ENCODE peak calls at places on chromosomes 3 and 15, in five cellular contexts. One of them, this sample, is unnamed.

GRCh38 chr3:191238321-191238817 is 39.3 kb downstream of the OSTN start:
- DNase-seq in HFF-Myc: no peak
- DNase-seq in dorsolateral prefrontal cortex: no peak
- DNase-seq in A673: no peak
- DNase-seq in cardiac muscle cell: no peak
- DNase-seq in this sample: no peak

GRCh38 chr3:42229942-42230688 is 35.9 kb downstream of the CCK start:
- DNase-seq in HFF-Myc: peak; percentile 29
- DNase-seq in dorsolateral prefrontal cortex: no peak
- DNase-seq in A673: peak; percentile 52
- DNase-seq in cardiac muscle cell: peak; percentile 52
- DNase-seq in this sample: no peak

GRCh38 chr3:101574388-101575156 is 592 bp downstream of the PCNP start:
- DNase-seq in HFF-Myc: peak; percentile 24
- DNase-seq in dorsolateral prefrontal cortex: no peak
- DNase-seq in A673: peak; percentile 53
- DNase-seq in cardiac muscle cell: peak; percentile 61
- DNase-seq in this sample: no peak

GRCh38 chr3:48058089-48058488 is 41.9 kb upstream of the MAP4 start:
- DNase-seq in HFF-Myc: no peak
- DNase-seq in dorsolateral prefrontal cortex: no peak
- DNase-seq in A673: no peak
- DNase-seq in cardiac muscle cell: no peak
- DNase-seq in this sample: no peak

GRCh38 chr3:197376020-197376419 is 77.6 kb upstream of the DLG1 start:
- DNase-seq in HFF-Myc: no peak
- DNase-seq in dorsolateral prefrontal cortex: no peak
- DNase-seq in A673: no peak
- DNase-seq in cardiac muscle cell: no peak
- DNase-seq in this sample: no peak

GRCh38 chr3:104206925-104207324 is 1159.8 kb upstream of the ALCAM start:
- DNase-seq in HFF-Myc: no peak
- DNase-seq in dorsolateral prefrontal cortex: no peak
- DNase-seq in A673: peak; percentile 3
- DNase-seq in cardiac muscle cell: no peak
- DNase-seq in this sample: no peak

GRCh38 chr3:13879946-13880810 is at the start of gene WNT7A:
- DNase-seq in HFF-Myc: no peak
- DNase-seq in dorsolateral prefrontal cortex: no peak
- DNase-seq in A673: peak; percentile 52
- DNase-seq in cardiac muscle cell: peak; percentile 74
- DNase-seq in this sample: no peak

GRCh38 chr3:113002676-113003075 is 11.9 kb downstream of the GTPBP8 start:
- DNase-seq in HFF-Myc: no peak
- DNase-seq in dorsolateral prefrontal cortex: no peak
- DNase-seq in A673: no peak
- DNase-seq in cardiac muscle cell: no peak
- DNase-seq in this sample: no peak

GRCh38 chr15:51750942-51751686 is at the start of gene TMOD2:
- DNase-seq in HFF-Myc: no peak
- DNase-seq in dorsolateral prefrontal cortex: no peak
- DNase-seq in A673: peak; percentile 25
- DNase-seq in cardiac muscle cell: peak; percentile 63
- DNase-seq in this sample: no peak

GRCh38 chr3:163561151-163561550 is 1517.1 kb downstream of the SI start:
- DNase-seq in HFF-Myc: no peak
- DNase-seq in dorsolateral prefrontal cortex: no peak
- DNase-seq in A673: peak; percentile 24
- DNase-seq in cardiac muscle cell: no peak
- DNase-seq in this sample: no peak

GRCh38 chr3:128726691-128727031 is 678 bp downstream of the RAB7A start:
- DNase-seq in HFF-Myc: no peak
- DNase-seq in dorsolateral prefrontal cortex: peak; percentile 58
- DNase-seq in A673: peak; percentile 38
- DNase-seq in cardiac muscle cell: peak; percentile 46
- DNase-seq in this sample: peak; percentile 40

GRCh38 chr3:120678331-120678845 is 3.7 kb downstream of the HGD start:
- DNase-seq in HFF-Myc: peak; percentile 16
- DNase-seq in dorsolateral prefrontal cortex: peak; percentile 35
- DNase-seq in A673: peak; percentile 60
- DNase-seq in cardiac muscle cell: no peak
- DNase-seq in this sample: peak; percentile 42

GRCh38 chr15:42728562-42728961 is 8.4 kb downstream of the CDAN1 start:
- DNase-seq in HFF-Myc: no peak
- DNase-seq in dorsolateral prefrontal cortex: peak; percentile 68
- DNase-seq in A673: no peak
- DNase-seq in cardiac muscle cell: no peak
- DNase-seq in this sample: no peak

GRCh38 chr3:127676456-127676855 is 3.7 kb downstream of the ABTB1 start:
- DNase-seq in HFF-Myc: no peak
- DNase-seq in dorsolateral prefrontal cortex: no peak
- DNase-seq in A673: no peak
- DNase-seq in cardiac muscle cell: no peak
- DNase-seq in this sample: no peak

GRCh38 chr3:56837196-56837955 is 35.6 kb upstream of the ARHGEF3 start:
- DNase-seq in HFF-Myc: no peak
- DNase-seq in dorsolateral prefrontal cortex: no peak
- DNase-seq in A673: no peak
- DNase-seq in cardiac muscle cell: no peak
- DNase-seq in this sample: no peak

GRCh38 chr3:173870976-173871375 is 473.4 kb downstream of the NLGN1 start:
- DNase-seq in HFF-Myc: no peak
- DNase-seq in dorsolateral prefrontal cortex: no peak
- DNase-seq in A673: no peak
- DNase-seq in cardiac muscle cell: no peak
- DNase-seq in this sample: no peak

GRCh38 chr15:90750186-90750585 is 33.0 kb downstream of the BLM start:
- DNase-seq in HFF-Myc: no peak
- DNase-seq in dorsolateral prefrontal cortex: no peak
- DNase-seq in A673: no peak
- DNase-seq in cardiac muscle cell: no peak
- DNase-seq in this sample: no peak

GRCh38 chr3:157499342-157499963 is 3.8 kb downstream of the VEPH1 start:
- DNase-seq in HFF-Myc: no peak
- DNase-seq in dorsolateral prefrontal cortex: no peak
- DNase-seq in A673: no peak
- DNase-seq in cardiac muscle cell: peak; percentile 86
- DNase-seq in this sample: no peak

GRCh38 chr3:28050895-28051294 is 190.5 kb upstream of the CMC1 start:
- DNase-seq in HFF-Myc: no peak
- DNase-seq in dorsolateral prefrontal cortex: no peak
- DNase-seq in A673: peak; percentile 4
- DNase-seq in cardiac muscle cell: no peak
- DNase-seq in this sample: no peak

GRCh38 chr3:66326340-66326739 is 105.5 kb downstream of the SLC25A26 start:
- DNase-seq in HFF-Myc: no peak
- DNase-seq in dorsolateral prefrontal cortex: no peak
- DNase-seq in A673: no peak
- DNase-seq in cardiac muscle cell: peak; percentile 5
- DNase-seq in this sample: no peak

GRCh38 chr3:158471639-158472294 is 99.2 kb upstream of the MLF1 start:
- DNase-seq in HFF-Myc: peak; percentile 80
- DNase-seq in dorsolateral prefrontal cortex: no peak
- DNase-seq in A673: no peak
- DNase-seq in cardiac muscle cell: no peak
- DNase-seq in this sample: peak; percentile 92

GRCh38 chr15:58962662-58963565 is 24.5 kb upstream of the RNF111 start:
- DNase-seq in HFF-Myc: no peak
- DNase-seq in dorsolateral prefrontal cortex: no peak
- DNase-seq in A673: no peak
- DNase-seq in cardiac muscle cell: no peak
- DNase-seq in this sample: no peak

GRCh38 chr3:97910931-97911351 is 61.3 kb downstream of the RIOX2 start:
- DNase-seq in HFF-Myc: no peak
- DNase-seq in dorsolateral prefrontal cortex: no peak
- DNase-seq in A673: peak; percentile 12
- DNase-seq in cardiac muscle cell: no peak
- DNase-seq in this sample: no peak

GRCh38 chr3:146747928-146748327 is 142.8 kb upstream of the PLSCR5 start:
- DNase-seq in HFF-Myc: peak; percentile 37
- DNase-seq in dorsolateral prefrontal cortex: no peak
- DNase-seq in A673: peak; percentile 82
- DNase-seq in cardiac muscle cell: peak; percentile 13
- DNase-seq in this sample: peak; percentile 14

GRCh38 chr15:58517682-58518525 is 86.1 kb downstream of the LIPC start:
- DNase-seq in HFF-Myc: no peak
- DNase-seq in dorsolateral prefrontal cortex: no peak
- DNase-seq in A673: no peak
- DNase-seq in cardiac muscle cell: peak; percentile 51
- DNase-seq in this sample: no peak

GRCh38 chr3:123453675-123454074 is 4.8 kb upstream of the ADCY5 start:
- DNase-seq in HFF-Myc: no peak
- DNase-seq in dorsolateral prefrontal cortex: no peak
- DNase-seq in A673: no peak
- DNase-seq in cardiac muscle cell: no peak
- DNase-seq in this sample: no peak

GRCh38 chr3:141289228-141289772 is 57.7 kb downstream of the PXYLP1 start:
- DNase-seq in HFF-Myc: no peak
- DNase-seq in dorsolateral prefrontal cortex: no peak
- DNase-seq in A673: no peak
- DNase-seq in cardiac muscle cell: no peak
- DNase-seq in this sample: no peak

GRCh38 chr3:150464684-150465083 is 56.6 kb downstream of the TSC22D2 start:
- DNase-seq in HFF-Myc: no peak
- DNase-seq in dorsolateral prefrontal cortex: no peak
- DNase-seq in A673: no peak
- DNase-seq in cardiac muscle cell: no peak
- DNase-seq in this sample: no peak

GRCh38 chr3:150467381-150467780 is 59.3 kb downstream of the TSC22D2 start:
- DNase-seq in HFF-Myc: no peak
- DNase-seq in dorsolateral prefrontal cortex: no peak
- DNase-seq in A673: no peak
- DNase-seq in cardiac muscle cell: no peak
- DNase-seq in this sample: no peak

GRCh38 chr3:150469931-150470740 is 62.0 kb downstream of the TSC22D2 start:
- DNase-seq in HFF-Myc: no peak
- DNase-seq in dorsolateral prefrontal cortex: no peak
- DNase-seq in A673: no peak
- DNase-seq in cardiac muscle cell: no peak
- DNase-seq in this sample: no peak

GRCh38 chr3:150472421-150472820 is 64.3 kb downstream of the TSC22D2 start:
- DNase-seq in HFF-Myc: no peak
- DNase-seq in dorsolateral prefrontal cortex: no peak
- DNase-seq in A673: no peak
- DNase-seq in cardiac muscle cell: no peak
- DNase-seq in this sample: no peak

GRCh38 chr3:150469031-150469930 is 61.2 kb downstream of the TSC22D2 start:
- DNase-seq in HFF-Myc: peak; percentile 77
- DNase-seq in dorsolateral prefrontal cortex: no peak
- DNase-seq in A673: peak; percentile 63
- DNase-seq in cardiac muscle cell: no peak
- DNase-seq in this sample: peak; percentile 88
- H3K4me3 ChIP-seq in HFF-Myc: no peak overlapping the region
- H3K4me3 ChIP-seq in dorsolateral prefrontal cortex: no peak overlapping the region
- H3K4me3 ChIP-seq in A673: no peak overlapping the region
- H3K4me3 ChIP-seq in cardiac muscle cell: no peak overlapping the region
- H3K4me3 ChIP-seq in this sample: no peak overlapping the region

GRCh38 chr3:133213942-133214341 is 175.8 kb downstream of the TMEM108 start:
- DNase-seq in HFF-Myc: no peak
- DNase-seq in dorsolateral prefrontal cortex: no peak
- DNase-seq in A673: peak; percentile 24
- DNase-seq in cardiac muscle cell: peak; percentile 46
- DNase-seq in this sample: no peak
- TF ChIP-seq CTCF in HFF-Myc: no peak
- TF ChIP-seq CTCF in dorsolateral prefrontal cortex: no peak
- TF ChIP-seq CTCF in A673: no peak
- TF ChIP-seq CTCF in cardiac muscle cell: no peak
- TF ChIP-seq CTCF in this sample: no peak

DNA sequence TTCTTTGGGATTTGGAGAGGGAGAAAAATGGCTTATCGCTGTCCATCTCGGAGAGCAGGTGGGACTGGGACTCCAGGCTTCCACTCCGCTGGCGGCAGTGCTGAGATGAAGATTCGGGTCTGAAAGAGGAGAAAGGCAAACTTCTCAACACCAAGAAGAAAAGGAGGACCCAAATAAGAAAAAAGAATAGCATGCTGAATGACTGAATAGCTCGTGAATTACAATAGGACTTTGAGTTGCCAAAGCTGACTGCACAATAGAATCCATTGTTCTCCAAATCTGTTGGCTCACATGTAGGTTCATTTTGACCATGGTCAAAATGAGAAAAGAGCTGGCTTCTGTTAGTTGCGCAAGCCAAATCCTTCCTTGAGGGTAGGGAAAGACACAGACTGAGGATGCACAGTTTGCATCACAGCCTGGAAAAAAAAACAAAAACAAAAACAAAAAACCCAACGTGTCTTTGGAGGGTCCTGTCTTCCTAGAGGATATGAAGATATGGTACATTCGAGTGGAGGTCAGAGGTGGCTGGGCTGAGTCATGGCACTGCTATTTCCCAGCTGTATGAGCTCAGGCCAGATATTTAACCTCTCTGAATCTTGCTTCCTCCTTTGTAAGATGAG is 59.3 kb upstream of the LMOD3 start:
- DNase-seq in HFF-Myc: peak; percentile 57
- DNase-seq in dorsolateral prefrontal cortex: no peak
- DNase-seq in A673: no peak
- DNase-seq in cardiac muscle cell: no peak
- DNase-seq in this sample: no peak
- H3K4me3 ChIP-seq in HFF-Myc: no peak overlapping the region
- H3K4me3 ChIP-seq in dorsolateral prefrontal cortex: no peak overlapping the region
- H3K4me3 ChIP-seq in A673: no peak overlapping the region
- H3K4me3 ChIP-seq in cardiac muscle cell: no peak overlapping the region
- H3K4me3 ChIP-seq in this sample: no peak overlapping the region

GRCh38 chr15:31803388-31803884 is 226.9 kb upstream of the CHRNA7 start:
- DNase-seq in HFF-Myc: no peak
- DNase-seq in dorsolateral prefrontal cortex: no peak
- DNase-seq in A673: no peak
- DNase-seq in cardiac muscle cell: no peak
- DNase-seq in this sample: no peak
- TF ChIP-seq CTCF in HFF-Myc: no peak
- TF ChIP-seq CTCF in dorsolateral prefrontal cortex: no peak
- TF ChIP-seq CTCF in A673: no peak
- TF ChIP-seq CTCF in cardiac muscle cell: no peak
- TF ChIP-seq CTCF in this sample: no peak